ENCODE peak calls at places on chromosomes 16 and 17, in eight cellular contexts. P is stimulated activated CD4-positive, alpha-beta T cell treated with anti-CD3 and anti-CD28 coated beads, Interleukin-1b, Interleukin-23, amount 100 ng/mL, for 1 hour; M is colonic mucosa; J is neural crest cell; N is cardiac muscle cell; Y is EL; I is HuH-7; V is NCI-H460. Q is an unnamed sample.

GRCh38 chr17:70296456-70296855 is 127.1 kb downstream of the KCNJ2 start:
- DNase-seq in P (no peak), M (no peak), J (no peak), N (no peak), Y (no peak), I (no peak), V (no peak), Q (no peak)

GRCh38 chr16:49470550-49470949 is 96.9 kb downstream of the C16orf78 start:
- DNase-seq in P (no peak), M (peak), J (no peak), N (no peak), Y (no peak), I (no peak), V (no peak), Q (no peak)

GRCh38 chr17:62668091-62668804 is 40.8 kb downstream of the MRC2 start:
- DNase-seq in P (no peak), M (no peak), J (no peak), N (no peak), Y (no peak), I (no peak), V (no peak), Q (no peak)

GRCh38 chr17:53466733-53467132 is 356.0 kb upstream of the KIF2B start:
- DNase-seq in P (no peak), M (no peak), J (no peak), N (no peak), Y (no peak), I (no peak), V (no peak), Q (no peak)

GRCh38 chr17:73746314-73747073 is 102.2 kb upstream of the SDK2 start:
- DNase-seq in P (no peak), M (no peak), J (no peak), N (no peak), Y (no peak), I (no peak), V (no peak), Q (no peak)

GRCh38 chr17:47629826-47630225 is 19.9 kb upstream of the KPNB1 start:
- DNase-seq in P (no peak), M (no peak), J (no peak), N (no peak), Y (no peak), I (no peak), V (no peak), Q (no peak)

GRCh38 chr16:84999200-84999599 is 12.1 kb downstream of the ZDHHC7 start:
- DNase-seq in P (no peak), M (no peak), J (no peak), N (no peak), Y (peak), I (no peak), V (no peak), Q (no peak)

GRCh38 chr16:72426416-72426815 is 254.5 kb upstream of the PMFBP1 start:
- DNase-seq in P (no peak), M (no peak), J (no peak), N (no peak), Y (no peak), I (no peak), V (no peak), Q (no peak)

GRCh38 chr17:78831688-78832540 is 8.7 kb downstream of the USP36 start:
- DNase-seq in P (no peak), M (no peak), J (no peak), N (no peak), Y (no peak), I (no peak), V (no peak), Q (peak)

GRCh38 chr17:62098623-62099231 is 33.6 kb upstream of the MED13 start:
- DNase-seq in P (no peak), M (no peak), J (no peak), N (no peak), Y (no peak), I (no peak), V (no peak), Q (no peak)

GRCh38 chr17:31697838-31698237 is 161.2 kb downstream of the COPRS start:
- DNase-seq in P (no peak), M (no peak), J (no peak), N (no peak), Y (no peak), I (no peak), V (no peak), Q (no peak)

GRCh38 chr17:3801043-3801746 is at the start of gene ITGAE:
- DNase-seq in P (no peak), M (no peak), J (no peak), N (no peak), Y (no peak), I (no peak), V (no peak), Q (no peak)

GRCh38 chr17:28615260-28615940 is 1.4 kb upstream of the RSKR start:
- DNase-seq in P (no peak), M (no peak), J (no peak), N (no peak), Y (no peak), I (no peak), V (no peak), Q (no peak)

GRCh38 chr16:62225675-62226074 is 189.4 kb upstream of the CDH8 start:
- DNase-seq in P (no peak), M (peak), J (peak), N (peak), Y (peak), I (peak), V (peak), Q (peak)

GRCh38 chr17:55825213-55825612 is 74.4 kb downstream of the PCTP start:
- DNase-seq in P (no peak), M (no peak), J (no peak), N (no peak), Y (no peak), I (no peak), V (no peak), Q (peak)

GRCh38 chr16:5551909-5552308 is 454.3 kb upstream of the EEF2KMT start:
- DNase-seq in P (no peak), M (no peak), J (no peak), N (no peak), Y (no peak), I (no peak), V (no peak), Q (no peak)

GRCh38 chr16:3662601-3663000 is 8.1 kb downstream of the DNASE1 start:
- DNase-seq in P (no peak), M (no peak), J (no peak), N (no peak), Y (no peak), I (no peak), V (no peak), Q (no peak)

GRCh38 chr16:82263456-82264159 is 93.6 kb upstream of the MPHOSPH6 start:
- DNase-seq in P (no peak), M (peak), J (peak), N (peak), Y (peak), I (peak), V (peak), Q (peak)

GRCh38 chr17:7579001-7579838 is at the start of gene CD68:
- DNase-seq in P (no peak), M (peak), J (no peak), N (peak), Y (peak), I (peak), V (peak), Q (no peak)

GRCh38 chr17:32111141-32111771 is 31.0 kb upstream of the RHOT1 start:
- DNase-seq in P (no peak), M (peak), J (no peak), N (peak), Y (peak), I (peak), V (peak), Q (peak)

GRCh38 chr17:28718990-28719433 is 773 bp upstream of the RPL23A start:
- DNase-seq in P (no peak), M (no peak), J (peak), N (no peak), Y (no peak), I (no peak), V (no peak), Q (no peak)

GRCh38 chr16:2841606-2842339 is 11.7 kb downstream of the ZG16B start:
- DNase-seq in P (no peak), M (no peak), J (no peak), N (no peak), Y (no peak), I (no peak), V (no peak), Q (no peak)

GRCh38 chr17:333626-334396 is 18.8 kb downstream of the RPH3AL start:
- DNase-seq in P (no peak), M (peak), J (peak), N (peak), Y (peak), I (no peak), V (no peak), Q (no peak)

GRCh38 chr16:85589688-85590505 is 23.2 kb upstream of the GSE1 start:
- DNase-seq in P (no peak), M (no peak), J (no peak), N (no peak), Y (no peak), I (no peak), V (no peak), Q (no peak)

GRCh38 chr17:44919885-44920564 is 4.7 kb upstream of the GFAP start:
- DNase-seq in P (peak), M (peak), J (peak), N (peak), Y (peak), I (peak), V (peak), Q (peak)

Q was measured in COR-L47.